ENCODE peak calls at places on chromosomes 12 and 14, in four cellular contexts. One of them, this sample, is unnamed.

GRCh38 chr12:68956466-68956865 is 23.5 kb upstream of the CPM start:
- DNase-seq in NCI-H2029: no peak
- DNase-seq in heart left ventricle: no peak
- DNase-seq in fibroblast of pulmonary artery: no peak
- DNase-seq in this sample: no peak

GRCh38 chr14:31410048-31410654 is 10.2 kb downstream of the HEATR5A start:
- DNase-seq in fibroblast of pulmonary artery: no peak
- DNase-seq in heart left ventricle: no peak
- DNase-seq in NCI-H2029: no peak
- DNase-seq in this sample: no peak

GRCh38 chr12:57852195-57852594 is 5.7 kb upstream of the CTDSP2 start:
- DNase-seq in heart left ventricle: peak
- DNase-seq in fibroblast of pulmonary artery: no peak
- DNase-seq in NCI-H2029: no peak
- DNase-seq in this sample: no peak

GRCh38 chr14:29236848-29237247 is 470.3 kb downstream of the FOXG1 start:
- DNase-seq in NCI-H2029: no peak
- DNase-seq in heart left ventricle: no peak
- DNase-seq in fibroblast of pulmonary artery: peak
- DNase-seq in this sample: no peak

GRCh38 chr12:18750087-18750486 is 12.2 kb downstream of the CAPZA3 start:
- DNase-seq in NCI-H2029: no peak
- DNase-seq in fibroblast of pulmonary artery: peak
- DNase-seq in heart left ventricle: no peak
- DNase-seq in this sample: peak

GRCh38 chr12:5246196-5246595 is 185.7 kb upstream of the NTF3 start:
- DNase-seq in NCI-H2029: no peak
- DNase-seq in fibroblast of pulmonary artery: no peak
- DNase-seq in heart left ventricle: no peak
- DNase-seq in this sample: no peak

GRCh38 chr14:51335521-51335920 is 95.5 kb downstream of the TMX1 start:
- DNase-seq in fibroblast of pulmonary artery: peak
- DNase-seq in heart left ventricle: peak
- DNase-seq in NCI-H2029: no peak
- DNase-seq in this sample: no peak

GRCh38 chr14:76904100-76904739 is 78.0 kb downstream of the LRRC74A start:
- DNase-seq in fibroblast of pulmonary artery: peak
- DNase-seq in heart left ventricle: peak
- DNase-seq in NCI-H2029: no peak
- DNase-seq in this sample: no peak

GRCh38 chr14:85572845-85573244 is 42.9 kb downstream of the FLRT2 start:
- DNase-seq in NCI-H2029: no peak
- DNase-seq in fibroblast of pulmonary artery: peak
- DNase-seq in heart left ventricle: no peak
- DNase-seq in this sample: no peak

GRCh38 chr12:130984183-130985058 is 30.7 kb downstream of the ADGRD1 start:
- DNase-seq in fibroblast of pulmonary artery: no peak
- DNase-seq in heart left ventricle: no peak
- DNase-seq in NCI-H2029: no peak
- DNase-seq in this sample: no peak

GRCh38 chr14:46091819-46092218 is 559.8 kb downstream of the RPL10L start:
- DNase-seq in fibroblast of pulmonary artery: no peak
- DNase-seq in NCI-H2029: no peak
- DNase-seq in heart left ventricle: no peak
- DNase-seq in this sample: no peak

GRCh38 chr12:87779016-87779415 is 250.2 kb downstream of the C12orf50 start:
- DNase-seq in NCI-H2029: peak
- DNase-seq in fibroblast of pulmonary artery: no peak
- DNase-seq in heart left ventricle: no peak
- DNase-seq in this sample: no peak

GRCh38 chr14:35286707-35287106 is 5.5 kb upstream of the PSMA6 start:
- DNase-seq in heart left ventricle: no peak
- DNase-seq in fibroblast of pulmonary artery: no peak
- DNase-seq in NCI-H2029: no peak
- DNase-seq in this sample: no peak

GRCh38 chr12:88339966-88340365 is 197.9 kb downstream of the TMTC3 start:
- DNase-seq in fibroblast of pulmonary artery: no peak
- DNase-seq in NCI-H2029: no peak
- DNase-seq in heart left ventricle: no peak
- DNase-seq in this sample: no peak

GRCh38 chr12:30993766-30994165 is 67.2 kb downstream of the TSPAN11 start:
- DNase-seq in fibroblast of pulmonary artery: no peak
- DNase-seq in heart left ventricle: no peak
- DNase-seq in NCI-H2029: no peak
- DNase-seq in this sample: no peak

GRCh38 chr14:95496690-95497241 is 19.7 kb downstream of the SYNE3 start:
- DNase-seq in heart left ventricle: peak
- DNase-seq in fibroblast of pulmonary artery: peak
- DNase-seq in NCI-H2029: no peak
- DNase-seq in this sample: no peak

GRCh38 chr12:132444957-132445883 is 44.7 kb upstream of the FBRSL1 start:
- DNase-seq in fibroblast of pulmonary artery: no peak
- DNase-seq in heart left ventricle: peak
- DNase-seq in NCI-H2029: no peak
- DNase-seq in this sample: peak

GRCh38 chr12:19234991-19235876 is 105.7 kb downstream of the PLEKHA5 start:
- DNase-seq in heart left ventricle: no peak
- DNase-seq in fibroblast of pulmonary artery: peak
- DNase-seq in NCI-H2029: no peak
- DNase-seq in this sample: no peak

GRCh38 chr14:29654910-29655590 is 272.6 kb downstream of the PRKD1 start:
- DNase-seq in NCI-H2029: peak
- DNase-seq in fibroblast of pulmonary artery: peak
- DNase-seq in heart left ventricle: no peak
- DNase-seq in this sample: no peak

GRCh38 chr12:131028587-131029338 is 75.1 kb downstream of the ADGRD1 start:
- DNase-seq in fibroblast of pulmonary artery: no peak
- DNase-seq in heart left ventricle: no peak
- DNase-seq in NCI-H2029: no peak
- DNase-seq in this sample: peak

GRCh38 chr12:4679711-4680110 is 30.8 kb downstream of the NDUFA9 start:
- DNase-seq in NCI-H2029: no peak
- DNase-seq in heart left ventricle: no peak
- DNase-seq in fibroblast of pulmonary artery: no peak
- DNase-seq in this sample: no peak

GRCh38 chr14:22606380-22606779 is 8.3 kb downstream of the ABHD4 start:
- DNase-seq in fibroblast of pulmonary artery: no peak
- DNase-seq in heart left ventricle: no peak
- DNase-seq in NCI-H2029: no peak
- DNase-seq in this sample: no peak

GRCh38 chr12:117441751-117442150 is 80.3 kb upstream of the NOS1 start:
- DNase-seq in NCI-H2029: peak
- DNase-seq in fibroblast of pulmonary artery: no peak
- DNase-seq in heart left ventricle: peak
- DNase-seq in this sample: peak

GRCh38 chr14:93010543-93011541 is 87.9 kb downstream of the CHGA start:
- DNase-seq in heart left ventricle: peak
- DNase-seq in NCI-H2029: peak
- DNase-seq in fibroblast of pulmonary artery: no peak
- DNase-seq in this sample: peak

GRCh38 chr12:94198872-94199271 is 50.5 kb downstream of the PLXNC1 start:
- DNase-seq in heart left ventricle: no peak
- DNase-seq in fibroblast of pulmonary artery: no peak
- DNase-seq in NCI-H2029: no peak
- DNase-seq in this sample: peak

GRCh38 chr12:125228519-125229260 is 163.5 kb downstream of the AACS start:
- DNase-seq in fibroblast of pulmonary artery: no peak
- DNase-seq in NCI-H2029: peak
- DNase-seq in heart left ventricle: no peak
- DNase-seq in this sample: no peak

GRCh38 chr12:65532744-65533143 is 254.3 kb downstream of the MSRB3 start:
- DNase-seq in NCI-H2029: no peak
- DNase-seq in fibroblast of pulmonary artery: peak
- DNase-seq in heart left ventricle: no peak
- DNase-seq in this sample: no peak

GRCh38 chr14:72892879-72893635 is 844 bp downstream of the DPF3 start:
- DNase-seq in fibroblast of pulmonary artery: no peak
- DNase-seq in NCI-H2029: no peak
- DNase-seq in heart left ventricle: peak
- DNase-seq in this sample: peak

GRCh38 chr12:68933564-68933893 is 558 bp upstream of the CPM start:
- DNase-seq in fibroblast of pulmonary artery: no peak
- DNase-seq in heart left ventricle: no peak
- DNase-seq in NCI-H2029: no peak
- DNase-seq in this sample: no peak

GRCh38 chr12:99984271-99985128 is at the start of gene ANKS1B:
- DNase-seq in fibroblast of pulmonary artery: peak
- DNase-seq in NCI-H2029: peak
- DNase-seq in heart left ventricle: peak
- DNase-seq in this sample: peak

GRCh38 chr12:124764451-124764850 is 99.2 kb downstream of the SCARB1 start:
- DNase-seq in NCI-H2029: no peak
- DNase-seq in heart left ventricle: no peak
- DNase-seq in fibroblast of pulmonary artery: peak
- DNase-seq in this sample: no peak

GRCh38 chr14:86003998-86004397 is 474.1 kb downstream of the FLRT2 start:
- DNase-seq in fibroblast of pulmonary artery: peak
- DNase-seq in NCI-H2029: no peak
- DNase-seq in heart left ventricle: no peak
- DNase-seq in this sample: no peak

This sample was measured in DMS79 treated with DMSO at 0.1 percent for 48 hours.